ENCODE peak calls at places on chromosomes 2 and 18, in five cellular contexts. One of them, this sample, is unnamed. For H3K4me1, the result is how much of the 10 kb centered on the place peaks cover.

GRCh38 chr2:132469095-132469494 is 52.5 kb downstream of the GPR39 start:
- DNase-seq in heart left ventricle: no peak
- DNase-seq in BE2C: no peak
- DNase-seq in PC-9: no peak
- DNase-seq in mesendoderm: no peak
- DNase-seq in this sample: no peak

GRCh38 chr2:42903821-42904575 is 111.6 kb upstream of the HAAO start:
- DNase-seq in heart left ventricle: no peak
- DNase-seq in BE2C: no peak
- DNase-seq in PC-9: no peak
- DNase-seq in mesendoderm: peak
- DNase-seq in this sample: peak

GRCh38 chr2:119323459-119323858 is 43.2 kb downstream of the C2orf76 start:
- DNase-seq in heart left ventricle: no peak
- DNase-seq in BE2C: no peak
- DNase-seq in PC-9: no peak
- DNase-seq in mesendoderm: no peak
- DNase-seq in this sample: no peak

GRCh38 chr2:33141476-33141875 is 194.7 kb downstream of the LTBP1 start:
- DNase-seq in heart left ventricle: no peak
- DNase-seq in BE2C: no peak
- DNase-seq in PC-9: no peak
- DNase-seq in mesendoderm: no peak
- DNase-seq in this sample: no peak

GRCh38 chr18:51134721-51135120 is 62.8 kb downstream of the MEX3C start:
- DNase-seq in heart left ventricle: no peak
- DNase-seq in BE2C: no peak
- DNase-seq in PC-9: no peak
- DNase-seq in mesendoderm: peak
- DNase-seq in this sample: no peak

GRCh38 chr2:125745514-125745913 is 910.4 kb upstream of the GYPC start:
- DNase-seq in heart left ventricle: no peak
- DNase-seq in BE2C: peak
- DNase-seq in PC-9: peak
- DNase-seq in mesendoderm: peak
- DNase-seq in this sample: no peak

GRCh38 chr2:205766765-205767359 is 84.6 kb downstream of the NRP2 start:
- DNase-seq in heart left ventricle: peak
- DNase-seq in BE2C: peak
- DNase-seq in PC-9: peak
- DNase-seq in mesendoderm: peak
- DNase-seq in this sample: peak

GRCh38 chr2:16773080-16773713 is 107.6 kb upstream of the CYRIA start:
- DNase-seq in heart left ventricle: no peak
- DNase-seq in BE2C: peak
- DNase-seq in PC-9: peak
- DNase-seq in mesendoderm: peak
- DNase-seq in this sample: peak

GRCh38 chr2:120469486-120469885 is 123.5 kb downstream of the INHBB start:
- DNase-seq in heart left ventricle: no peak
- DNase-seq in BE2C: no peak
- DNase-seq in PC-9: no peak
- DNase-seq in mesendoderm: no peak
- DNase-seq in this sample: no peak

GRCh38 chr2:217628061-217628460 is 374.7 kb downstream of the TNS1 start:
- DNase-seq in heart left ventricle: no peak
- DNase-seq in BE2C: no peak
- DNase-seq in PC-9: no peak
- DNase-seq in mesendoderm: no peak
- DNase-seq in this sample: no peak

GRCh38 chr2:19775315-19775714 is 126.5 kb downstream of the TTC32 start:
- DNase-seq in heart left ventricle: no peak
- DNase-seq in BE2C: no peak
- DNase-seq in PC-9: no peak
- DNase-seq in mesendoderm: no peak
- DNase-seq in this sample: no peak

GRCh38 chr2:151916632-151917031 is 88.4 kb upstream of the ARL5A start:
- DNase-seq in heart left ventricle: no peak
- DNase-seq in BE2C: no peak
- DNase-seq in PC-9: no peak
- DNase-seq in mesendoderm: no peak
- DNase-seq in this sample: no peak

GRCh38 chr2:50143822-50144575 is 887.9 kb downstream of the NRXN1 start:
- DNase-seq in heart left ventricle: no peak
- DNase-seq in BE2C: peak
- DNase-seq in PC-9: peak
- DNase-seq in mesendoderm: peak
- DNase-seq in this sample: no peak

GRCh38 chr2:147846382-147847081 is 1.7 kb downstream of the ACVR2A start:
- DNase-seq in heart left ventricle: no peak
- DNase-seq in BE2C: no peak
- DNase-seq in PC-9: no peak
- DNase-seq in mesendoderm: no peak
- DNase-seq in this sample: no peak

GRCh38 chr18:48933578-48934399 is 17.0 kb downstream of the SMAD7 start:
- DNase-seq in heart left ventricle: no peak
- DNase-seq in BE2C: no peak
- DNase-seq in PC-9: no peak
- DNase-seq in mesendoderm: no peak
- DNase-seq in this sample: no peak

GRCh38 chr2:231181848-231182247 is 16.6 kb upstream of the ARMC9 start:
- DNase-seq in heart left ventricle: peak
- DNase-seq in BE2C: peak
- DNase-seq in PC-9: no peak
- DNase-seq in mesendoderm: peak
- DNase-seq in this sample: peak

GRCh38 chr2:193250389-193250788 is 1055.7 kb upstream of the TMEFF2 start:
- DNase-seq in heart left ventricle: no peak
- DNase-seq in BE2C: no peak
- DNase-seq in PC-9: no peak
- DNase-seq in mesendoderm: no peak
- DNase-seq in this sample: no peak

GRCh38 chr2:224017976-224018375 is 21.1 kb downstream of the SERPINE2 start:
- DNase-seq in heart left ventricle: no peak
- DNase-seq in BE2C: no peak
- DNase-seq in PC-9: no peak
- DNase-seq in mesendoderm: no peak
- DNase-seq in this sample: no peak

GRCh38 chr18:48776641-48777025 is 174.1 kb downstream of the SMAD7 start:
- DNase-seq in heart left ventricle: no peak
- DNase-seq in BE2C: no peak
- DNase-seq in PC-9: no peak
- DNase-seq in mesendoderm: no peak
- DNase-seq in this sample: no peak

GRCh38 chr18:68233043-68233442 is 481.9 kb downstream of the TMX3 start:
- DNase-seq in heart left ventricle: no peak
- DNase-seq in BE2C: peak
- DNase-seq in PC-9: no peak
- DNase-seq in mesendoderm: no peak
- DNase-seq in this sample: no peak

GRCh38 chr2:195199864-195200263 is 457.2 kb upstream of the SLC39A10 start:
- DNase-seq in heart left ventricle: no peak
- DNase-seq in BE2C: no peak
- DNase-seq in PC-9: no peak
- DNase-seq in mesendoderm: no peak
- DNase-seq in this sample: no peak

GRCh38 chr2:113217455-113218282 is 43.9 kb downstream of the PSD4 start:
- DNase-seq in heart left ventricle: peak
- DNase-seq in BE2C: no peak
- DNase-seq in PC-9: no peak
- DNase-seq in mesendoderm: peak
- DNase-seq in this sample: peak

GRCh38 chr2:53751728-53752127 is 15.9 kb upstream of the CHAC2 start:
- DNase-seq in heart left ventricle: no peak
- DNase-seq in BE2C: no peak
- DNase-seq in PC-9: no peak
- DNase-seq in mesendoderm: no peak
- DNase-seq in this sample: no peak

GRCh38 chr2:234674781-234675201 is 177.9 kb upstream of the ARL4C start:
- DNase-seq in heart left ventricle: no peak
- DNase-seq in BE2C: no peak
- DNase-seq in PC-9: peak
- DNase-seq in mesendoderm: no peak
- DNase-seq in this sample: no peak

GRCh38 chr2:39313575-39313974 is 69.8 kb upstream of the CDKL4 start:
- DNase-seq in heart left ventricle: no peak
- DNase-seq in BE2C: no peak
- DNase-seq in PC-9: no peak
- DNase-seq in mesendoderm: no peak
- DNase-seq in this sample: no peak

GRCh38 chr2:61993422-61994024 is 88.0 kb downstream of the COMMD1 start:
- DNase-seq in heart left ventricle: no peak
- DNase-seq in BE2C: peak
- DNase-seq in PC-9: peak
- DNase-seq in mesendoderm: peak
- DNase-seq in this sample: no peak

GRCh38 chr2:67840460-67841068 is 222.2 kb downstream of the C1D start:
- DNase-seq in heart left ventricle: peak
- DNase-seq in BE2C: peak
- DNase-seq in PC-9: peak
- DNase-seq in mesendoderm: peak
- DNase-seq in this sample: peak

GRCh38 chr2:118374974-118375745 is 286.9 kb downstream of the INSIG2 start:
- DNase-seq in heart left ventricle: no peak
- DNase-seq in BE2C: no peak
- DNase-seq in PC-9: no peak
- DNase-seq in mesendoderm: no peak
- DNase-seq in this sample: no peak

GRCh38 chr2:136538489-136538888 is 226.9 kb upstream of the THSD7B start:
- DNase-seq in heart left ventricle: peak
- DNase-seq in BE2C: no peak
- DNase-seq in PC-9: no peak
- DNase-seq in mesendoderm: no peak
- DNase-seq in this sample: peak

GRCh38 chr2:121666042-121666441 is 16.8 kb upstream of the CLASP1 start:
- DNase-seq in heart left ventricle: no peak
- DNase-seq in BE2C: no peak
- DNase-seq in PC-9: no peak
- DNase-seq in mesendoderm: no peak
- DNase-seq in this sample: no peak

GRCh38 chr2:240392084-240392947 is 43.1 kb upstream of the GPC1 start:
- DNase-seq in heart left ventricle: peak
- DNase-seq in BE2C: peak
- DNase-seq in PC-9: peak
- DNase-seq in mesendoderm: peak
- DNase-seq in this sample: peak

GRCh38 chr18:59323931-59324622 is 5.6 kb upstream of the CPLX4 start:
- DNase-seq in heart left ventricle: no peak
- DNase-seq in BE2C: no peak
- DNase-seq in PC-9: no peak
- DNase-seq in mesendoderm: no peak
- DNase-seq in this sample: no peak

GRCh38 chr18:45567123-45567522 is 48.2 kb upstream of the SLC14A2 start:
- DNase-seq in heart left ventricle: peak
- DNase-seq in BE2C: no peak
- DNase-seq in PC-9: no peak
- DNase-seq in mesendoderm: peak
- DNase-seq in this sample: peak

GRCh38 chr2:112055833-112056625 is 960 bp downstream of the TMEM87B start:
- DNase-seq in heart left ventricle: peak
- DNase-seq in BE2C: peak
- DNase-seq in PC-9: peak
- DNase-seq in mesendoderm: peak
- DNase-seq in this sample: peak

GRCh38 chr2:14433946-14434495 is 198.5 kb upstream of the LRATD1 start:
- DNase-seq in heart left ventricle: no peak
- DNase-seq in BE2C: no peak
- DNase-seq in PC-9: no peak
- DNase-seq in mesendoderm: no peak
- DNase-seq in this sample: no peak

GRCh38 chr18:40939636-40940035 is 1015.4 kb upstream of the PIK3C3 start:
- DNase-seq in heart left ventricle: no peak
- DNase-seq in BE2C: no peak
- DNase-seq in PC-9: no peak
- DNase-seq in mesendoderm: no peak
- DNase-seq in this sample: no peak

GRCh38 chr2:223855426-223855825 is 18.0 kb upstream of the AP1S3 start:
- DNase-seq in heart left ventricle: no peak
- DNase-seq in BE2C: no peak
- DNase-seq in PC-9: no peak
- DNase-seq in mesendoderm: no peak
- DNase-seq in this sample: no peak

GRCh38 chr2:39728941-39729351 is 50.1 kb downstream of the THUMPD2 start:
- DNase-seq in heart left ventricle: no peak
- DNase-seq in BE2C: peak
- DNase-seq in PC-9: peak
- DNase-seq in mesendoderm: peak
- DNase-seq in this sample: no peak

GRCh38 chr2:69067866-69068265 is 54.9 kb downstream of the ANTXR1 start:
- DNase-seq in heart left ventricle: no peak
- DNase-seq in BE2C: no peak
- DNase-seq in PC-9: no peak
- DNase-seq in mesendoderm: no peak
- DNase-seq in this sample: no peak
- H3K4me3 ChIP-seq in heart left ventricle: no peak
- H3K4me3 ChIP-seq in BE2C: no peak
- H3K4me3 ChIP-seq in PC-9: no peak
- H3K4me3 ChIP-seq in mesendoderm: no peak
- H3K4me3 ChIP-seq in this sample: no peak

GRCh38 chr2:55025627-55026026 is 24.6 kb downstream of the RTN4 start:
- DNase-seq in heart left ventricle: no peak
- DNase-seq in BE2C: no peak
- DNase-seq in PC-9: no peak
- DNase-seq in mesendoderm: no peak
- DNase-seq in this sample: no peak
- H3K4me1 ChIP-seq in heart left ventricle: half or more
- H3K4me1 ChIP-seq in BE2C: under half
- H3K4me1 ChIP-seq in PC-9: under half
- H3K4me1 ChIP-seq in mesendoderm: under half
- H3K4me1 ChIP-seq in this sample: under half

GRCh38 chr2:109703076-109703475 is 88.9 kb downstream of the SOWAHC start:
- DNase-seq in heart left ventricle: no peak
- DNase-seq in BE2C: no peak
- DNase-seq in PC-9: no peak
- DNase-seq in mesendoderm: no peak
- DNase-seq in this sample: no peak
- H3K4me3 ChIP-seq in heart left ventricle: no peak
- H3K4me3 ChIP-seq in BE2C: no peak
- H3K4me3 ChIP-seq in PC-9: no peak
- H3K4me3 ChIP-seq in mesendoderm: no peak
- H3K4me3 ChIP-seq in this sample: no peak

GRCh38 chr18:9822587-9822986 is 63.2 kb upstream of the TXNDC2 start:
- DNase-seq in heart left ventricle: no peak
- DNase-seq in BE2C: no peak
- DNase-seq in PC-9: no peak
- DNase-seq in mesendoderm: no peak
- DNase-seq in this sample: no peak

GRCh38 chr18:9823805-9824473 is 61.8 kb upstream of the TXNDC2 start:
- DNase-seq in heart left ventricle: peak
- DNase-seq in BE2C: no peak
- DNase-seq in PC-9: no peak
- DNase-seq in mesendoderm: no peak
- DNase-seq in this sample: peak

GRCh38 chr18:9825571-9826073 is 60.2 kb upstream of the TXNDC2 start:
- DNase-seq in heart left ventricle: no peak
- DNase-seq in BE2C: no peak
- DNase-seq in PC-9: peak
- DNase-seq in mesendoderm: no peak
- DNase-seq in this sample: no peak

GRCh38 chr18:9824862-9825479 is 60.8 kb upstream of the TXNDC2 start:
- DNase-seq in heart left ventricle: no peak
- DNase-seq in BE2C: no peak
- DNase-seq in PC-9: no peak
- DNase-seq in mesendoderm: no peak
- DNase-seq in this sample: no peak

GRCh38 chr18:9824474-9824832 is 61.3 kb upstream of the TXNDC2 start:
- DNase-seq in heart left ventricle: peak
- DNase-seq in BE2C: no peak
- DNase-seq in PC-9: no peak
- DNase-seq in mesendoderm: no peak
- DNase-seq in this sample: peak
- H3K4me1 ChIP-seq in heart left ventricle: under half
- H3K4me1 ChIP-seq in BE2C: under half
- H3K4me1 ChIP-seq in PC-9: half or more
- H3K4me1 ChIP-seq in mesendoderm: under half
- H3K4me1 ChIP-seq in this sample: under half

This sample was measured in right cardiac atrium.